ENCODE peak calls at places on chromosome 6, in ten cellular contexts. T is ascending aorta; C is effector memory CD4-positive, alpha-beta T cell; Q is spleen; D is heart left ventricle; A is ovary; W is right atrium auricular region; S is upper lobe of right lung; G is colonic mucosa; I is neuronal stem cell. Y is an unnamed sample. For H3K4me1, the result is how much of the 10 kb centered on the place peaks cover.

GRCh38 chr6:2478200-2478599 is 232.8 kb upstream of the GMDS start:
- DNase-seq in W (no peak), C (no peak), T (no peak), I (no peak), A (no peak), G (no peak), Q (no peak), D (no peak), S (no peak), Y (no peak)

GRCh38 chr6:150451767-150452641 is 83.2 kb downstream of the IYD start:
- DNase-seq in S (no peak), A (no peak), T (no peak), C (no peak), I (no peak), G (no peak), Q (no peak), W (no peak), D (no peak), Y (no peak)

GRCh38 chr6:100618349-100618671 is 153.6 kb upstream of the SIM1 start:
- DNase-seq in D (no peak), C (no peak), A (no peak), I (no peak), S (no peak), G (no peak), Q (no peak), T (no peak), W (no peak), Y (no peak)

GRCh38 chr6:109991307-109992101 is 13.4 kb downstream of the GPR6 start:
- DNase-seq in D (no peak), I (no peak), C (no peak), T (no peak), W (no peak), S (no peak), A (no peak), Q (no peak), G (no peak), Y (no peak)

GRCh38 chr6:90121982-90122381 is 174.7 kb downstream of the BACH2 start:
- DNase-seq in T (no peak), S (no peak), I (no peak), D (no peak), A (no peak), C (no peak), Q (no peak), W (no peak), G (no peak), Y (no peak)

GRCh38 chr6:11974089-11974488 is 38.0 kb upstream of the HIVEP1 start:
- DNase-seq in T (no peak), I (no peak), D (no peak), S (no peak), Q (no peak), C (no peak), G (no peak), W (no peak), A (no peak), Y (no peak)

GRCh38 chr6:17393335-17394191 is at the start of gene CAP2:
- DNase-seq in G (peak), S (peak), I (peak), Q (no peak), D (peak), T (no peak), A (peak), C (no peak), W (peak), Y (peak)

GRCh38 chr6:79158856-79159516 is 75.5 kb downstream of the HMGN3 start:
- DNase-seq in I (no peak), Q (no peak), G (no peak), S (no peak), C (no peak), D (no peak), T (no peak), A (no peak), W (no peak), Y (no peak)

GRCh38 chr6:139705284-139705683 is 330.8 kb upstream of the CITED2 start:
- DNase-seq in I (no peak), G (no peak), S (no peak), T (no peak), A (no peak), W (no peak), D (no peak), Q (no peak), C (no peak), Y (no peak)

GRCh38 chr6:139710578-139710977 is 336.1 kb upstream of the CITED2 start:
- DNase-seq in A (no peak), D (no peak), Q (no peak), C (no peak), W (no peak), T (no peak), S (no peak), G (no peak), I (no peak), Y (no peak)

GRCh38 chr6:139708342-139709199 is 334.1 kb upstream of the CITED2 start:
- DNase-seq in Q (no peak), S (no peak), I (peak), D (no peak), G (peak), T (no peak), W (no peak), C (no peak), A (no peak), Y (peak)

GRCh38 chr6:139711714-139712585 is 337.5 kb upstream of the CITED2 start:
- DNase-seq in D (no peak), A (no peak), G (no peak), Q (no peak), W (no peak), S (no peak), C (no peak), I (no peak), T (no peak), Y (no peak)

GRCh38 chr6:139706949-139707348 is 332.5 kb upstream of the CITED2 start:
- DNase-seq in S (no peak), Q (no peak), T (no peak), A (no peak), W (no peak), I (no peak), D (no peak), C (no peak), G (no peak), Y (no peak)
- H3K4me1 ChIP-seq in S (under half), Q (under half), T (under half), A (under half), W (under half), I (under half), D (under half), C (under half), G (under half), Y (under half)

DNA sequence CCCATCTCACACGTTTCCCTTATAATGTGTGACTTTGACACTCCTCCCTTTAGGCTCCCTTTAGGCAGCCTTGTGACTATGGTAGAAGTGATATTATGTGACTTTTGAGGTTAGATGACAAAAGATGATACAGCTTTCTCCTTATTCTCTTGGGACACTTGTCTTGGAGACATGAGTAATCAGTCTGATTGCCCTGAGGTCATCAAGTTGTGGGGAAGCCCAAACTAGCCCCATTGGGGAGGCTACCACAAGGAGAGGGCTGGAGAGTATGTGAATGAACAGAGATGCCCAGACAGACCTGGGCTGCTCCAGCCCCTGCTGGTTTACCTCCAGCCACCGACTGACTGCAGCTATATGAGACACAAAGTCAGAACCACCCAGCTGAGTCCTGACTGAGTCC is 10.6 kb upstream of the DLK2 start:
- DNase-seq in D (no peak), G (no peak), W (no peak), S (no peak), Q (no peak), T (no peak), C (no peak), I (no peak), A (no peak), Y (no peak)
- H3K4me3 ChIP-seq in D (no peak), G (no peak), W (no peak), S (no peak), Q (no peak), T (no peak), C (no peak), I (no peak), A (no peak), Y (no peak)

DNA sequence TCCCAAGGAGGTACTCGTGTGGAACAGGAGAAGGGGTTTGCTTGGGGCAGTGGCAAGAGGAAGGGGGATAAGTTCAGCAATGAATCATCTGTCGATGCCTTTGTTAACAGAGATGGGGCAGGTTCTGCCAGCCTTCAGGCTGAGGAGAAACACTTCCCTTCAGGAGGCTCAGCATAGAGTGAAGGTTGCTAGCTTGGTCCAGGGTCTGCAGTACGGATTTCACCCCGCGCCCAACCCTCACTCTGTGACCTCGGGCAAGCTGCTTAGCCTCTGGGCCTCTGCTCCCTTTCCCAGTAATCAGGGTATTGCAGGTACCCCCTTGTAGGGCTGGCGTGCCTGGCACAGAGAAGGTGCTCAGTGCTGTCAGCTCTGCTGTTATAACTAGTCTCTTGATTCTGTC is 7.5 kb downstream of the CAPN11 start:
- DNase-seq in W (no peak), A (no peak), D (no peak), C (no peak), G (no peak), S (no peak), T (no peak), Q (no peak), I (no peak), Y (no peak)
- H3K4me1 ChIP-seq in W (under half), A (under half), D (under half), C (under half), G (under half), S (under half), T (under half), Q (under half), I (under half), Y (under half)

GRCh38 chr6:148203281-148203925 is 139.2 kb upstream of the SASH1 start:
- DNase-seq in Q (no peak), D (no peak), S (no peak), C (no peak), A (no peak), W (no peak), I (no peak), G (no peak), T (no peak), Y (no peak)
- H3K4me3 ChIP-seq in Q (no peak), D (no peak), S (no peak), C (no peak), A (no peak), W (no peak), I (no peak), G (no peak), T (peak), Y (no peak)

GRCh38 chr6:52598123-52598823 is 21.4 kb upstream of the TRAM2 start:
- DNase-seq in A (peak), G (peak), T (no peak), W (peak), C (no peak), D (peak), Q (no peak), I (peak), S (no peak), Y (peak)
- H3K4me1 ChIP-seq in A (under half), G (under half), T (under half), W (under half), C (under half), D (under half), Q (under half), I (under half), S (under half), Y (under half)

DNA sequence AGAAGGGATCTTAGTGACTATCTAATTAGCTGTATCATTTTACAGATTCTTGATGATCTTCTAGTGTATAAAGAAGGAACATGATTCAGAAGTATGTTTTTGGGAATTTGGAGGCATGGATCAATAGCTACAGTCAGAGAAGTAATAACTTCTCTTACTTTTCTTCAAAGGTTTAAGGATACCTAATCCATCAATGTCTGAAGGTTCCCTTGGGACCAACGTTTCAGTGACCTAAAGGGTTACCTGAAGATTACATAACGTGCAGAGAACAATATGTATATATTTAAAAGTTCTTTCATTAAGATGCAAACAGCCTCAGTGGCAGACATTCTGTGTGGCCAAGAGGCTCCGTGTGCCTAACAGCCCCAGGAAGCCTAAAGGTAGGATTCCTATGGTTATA is 3.2 kb downstream of the HDAC2 start:
- DNase-seq in W (no peak), S (no peak), A (no peak), T (no peak), C (no peak), D (no peak), G (no peak), Q (no peak), I (no peak), Y (no peak)
- H3K4me3 ChIP-seq in W (no peak), S (no peak), A (no peak), T (no peak), C (no peak), D (no peak), G (no peak), Q (no peak), I (no peak), Y (no peak)

GRCh38 chr6:107543567-107543966 is 53.6 kb downstream of the SOBP start:
- DNase-seq in C (no peak), Q (no peak), T (no peak), D (no peak), A (no peak), I (no peak), G (no peak), W (no peak), S (no peak), Y (no peak)
- H3K4me1 ChIP-seq in C (under half), Q (under half), T (under half), D (under half), A (under half), I (under half), G (under half), W (under half), S (under half), Y (under half)

Y was measured in adrenal gland.